ENCODE peak calls at places on chromosome 20, in seven cellular contexts. F, B, E, W, Z, G and O are unnamed samples.

GRCh38 chr20:58854638-58855471 is 2.3 kb downstream of the GNAS start:
- DNase-seq in F (no peak), B (peak; percentile 7), E (no peak), W (no peak), Z (no peak), G (no peak), O (no peak)

GRCh38 chr20:16563066-16563806 is 10.0 kb downstream of the KIF16B start:
- DNase-seq in F (no peak), B (no peak), E (no peak), W (no peak), Z (no peak), G (no peak), O (no peak)

GRCh38 chr20:26243731-26244130 is 547.1 kb upstream of the ZNF337 start:
- DNase-seq in F (no peak), B (no peak), E (no peak), W (no peak), Z (no peak), G (no peak), O (no peak)

GRCh38 chr20:51937780-51938179 is 135.5 kb upstream of the SALL4 start:
- DNase-seq in F (no peak), B (no peak), E (no peak), W (no peak), Z (no peak), G (no peak), O (no peak)

GRCh38 chr20:58875111-58875510 is 22.6 kb downstream of the GNAS start:
- DNase-seq in F (peak; percentile 37), B (no peak), E (no peak), W (no peak), Z (no peak), G (no peak), O (no peak)

GRCh38 chr20:48687097-48687800 is 140.6 kb downstream of the PREX1 start:
- DNase-seq in F (no peak), B (no peak), E (no peak), W (no peak), Z (no peak), G (no peak), O (no peak)

GRCh38 chr20:44079968-44080560 is 106.9 kb downstream of the JPH2 start:
- DNase-seq in F (no peak), B (no peak), E (no peak), W (no peak), Z (no peak), G (no peak), O (no peak)

GRCh38 chr20:1569417-1569861 is 11.9 kb upstream of the SIRPD start:
- DNase-seq in F (no peak), B (no peak), E (no peak), W (no peak), Z (no peak), G (peak; percentile 5), O (no peak)

GRCh38 chr20:56215115-56215514 is 33.4 kb upstream of the MC3R start:
- DNase-seq in F (no peak), B (no peak), E (no peak), W (no peak), Z (no peak), G (no peak), O (no peak)

GRCh38 chr20:13205402-13205801 is 15.7 kb upstream of the ISM1 start:
- DNase-seq in F (no peak), B (no peak), E (no peak), W (no peak), Z (no peak), G (no peak), O (no peak)

GRCh38 chr20:32476684-32477593 is 108.2 kb downstream of the NOL4L start:
- DNase-seq in F (no peak), B (no peak), E (no peak), W (no peak), Z (no peak), G (no peak), O (no peak)

GRCh38 chr20:44642203-44643153 is 9.0 kb downstream of the ADA start:
- DNase-seq in F (no peak), B (peak; percentile 75), E (peak; percentile 39), W (no peak), Z (peak; percentile 69), G (peak; percentile 86), O (no peak)

GRCh38 chr20:419556-420168 is 11.6 kb downstream of the RBCK1 start:
- DNase-seq in F (no peak), B (no peak), E (no peak), W (no peak), Z (no peak), G (no peak), O (no peak)

GRCh38 chr20:60254901-60255411 is 296.7 kb downstream of the CDH26 start:
- DNase-seq in F (no peak), B (no peak), E (no peak), W (no peak), Z (no peak), G (no peak), O (no peak)

GRCh38 chr20:34558320-34559202 is at the start of gene MAP1LC3A:
- DNase-seq in F (no peak), B (peak; percentile 88), E (peak; percentile 94), W (peak; percentile 63), Z (peak; percentile 90), G (peak; percentile 96), O (peak; percentile 37)

GRCh38 chr20:45813006-45813340 is 529 bp downstream of the UBE2C start:
- DNase-seq in F (no peak), B (no peak), E (no peak), W (no peak), Z (no peak), G (no peak), O (no peak)

GRCh38 chr20:45813489-45813888 is 1.0 kb downstream of the UBE2C start:
- DNase-seq in F (no peak), B (no peak), E (no peak), W (no peak), Z (no peak), G (no peak), O (no peak)

GRCh38 chr20:45816951-45817651 is 4.7 kb downstream of the UBE2C start:
- DNase-seq in F (no peak), B (no peak), E (no peak), W (no peak), Z (no peak), G (no peak), O (no peak)

GRCh38 chr20:45812157-45813005 is at the start of gene UBE2C:
- DNase-seq in F (peak; percentile 98), B (peak; percentile 91), E (peak; percentile 96), W (peak; percentile 100), Z (peak; percentile 99), G (peak; percentile 100), O (peak; percentile 98)

DNA sequence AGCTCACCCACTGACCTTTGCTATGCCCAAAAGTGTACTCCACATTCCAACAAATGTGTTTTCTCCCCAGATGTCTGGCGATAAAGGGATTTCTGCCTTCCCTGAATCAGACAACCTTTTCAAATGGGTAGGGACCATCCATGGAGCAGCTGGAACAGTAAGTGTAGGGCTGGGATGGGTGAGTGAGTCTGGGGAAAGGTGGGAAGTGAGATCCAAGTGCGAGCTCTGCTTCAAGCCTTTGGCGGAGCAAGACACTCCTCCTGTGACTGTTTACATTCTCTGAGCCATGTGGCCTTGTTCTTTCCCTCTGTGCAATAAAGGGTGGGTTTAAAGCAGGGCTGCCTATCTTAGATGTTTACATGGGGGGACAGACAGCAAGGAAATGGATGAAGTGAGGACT is 1.9 kb downstream of the UBE2C start:
- DNase-seq in F (no peak), B (no peak), E (no peak), W (no peak), Z (no peak), G (no peak), O (no peak)
- H3K4me3 ChIP-seq in F (no peak overlapping the region), B (peak overlapping the region; percentile 37), E (no peak overlapping the region), W (peak overlapping the region; percentile 61), Z (no peak overlapping the region), G (peak overlapping the region; percentile 96), O (no peak overlapping the region)

DNA sequence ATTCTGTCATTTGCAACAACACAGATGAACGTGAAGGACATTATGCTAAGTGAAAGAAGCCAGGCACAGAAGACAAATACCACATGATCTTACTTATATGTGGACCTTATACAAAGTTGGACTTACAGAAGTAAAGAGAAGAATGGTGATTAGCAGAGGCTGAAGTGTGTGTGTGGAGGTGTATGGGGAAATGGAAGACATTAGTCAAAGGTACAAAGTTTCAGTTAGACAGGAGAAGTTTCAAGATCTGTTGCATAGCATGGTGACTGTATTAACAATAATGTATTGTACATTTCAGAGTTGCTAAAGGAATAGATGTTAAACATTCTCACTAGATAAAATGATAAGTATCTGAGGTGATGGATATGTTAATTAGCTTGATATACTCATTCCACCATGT is 348.3 kb upstream of the PRND start:
- DNase-seq in F (no peak), B (no peak), E (no peak), W (no peak), Z (no peak), G (no peak), O (no peak)
- TF ChIP-seq CTCF in F (no peak), B (no peak), E (no peak), W (no peak), Z (no peak), G (no peak), O (no peak)

GRCh38 chr20:11920083-11920482 is 2.4 kb downstream of the BTBD3 start:
- DNase-seq in F (no peak), B (no peak), E (no peak), W (no peak), Z (no peak), G (no peak), O (no peak)

GRCh38 chr20:11919571-11919970 is 1.9 kb downstream of the BTBD3 start:
- DNase-seq in F (no peak), B (no peak), E (no peak), W (no peak), Z (no peak), G (no peak), O (no peak)

GRCh38 chr20:11917663-11918062 is at the start of gene BTBD3:
- DNase-seq in F (peak; percentile 62), B (no peak), E (no peak), W (no peak), Z (peak; percentile 30), G (no peak), O (no peak)

GRCh38 chr20:11919046-11919445 is 1.4 kb downstream of the BTBD3 start:
- DNase-seq in F (peak; percentile 62), B (no peak), E (no peak), W (no peak), Z (no peak), G (no peak), O (no peak)

DNA sequence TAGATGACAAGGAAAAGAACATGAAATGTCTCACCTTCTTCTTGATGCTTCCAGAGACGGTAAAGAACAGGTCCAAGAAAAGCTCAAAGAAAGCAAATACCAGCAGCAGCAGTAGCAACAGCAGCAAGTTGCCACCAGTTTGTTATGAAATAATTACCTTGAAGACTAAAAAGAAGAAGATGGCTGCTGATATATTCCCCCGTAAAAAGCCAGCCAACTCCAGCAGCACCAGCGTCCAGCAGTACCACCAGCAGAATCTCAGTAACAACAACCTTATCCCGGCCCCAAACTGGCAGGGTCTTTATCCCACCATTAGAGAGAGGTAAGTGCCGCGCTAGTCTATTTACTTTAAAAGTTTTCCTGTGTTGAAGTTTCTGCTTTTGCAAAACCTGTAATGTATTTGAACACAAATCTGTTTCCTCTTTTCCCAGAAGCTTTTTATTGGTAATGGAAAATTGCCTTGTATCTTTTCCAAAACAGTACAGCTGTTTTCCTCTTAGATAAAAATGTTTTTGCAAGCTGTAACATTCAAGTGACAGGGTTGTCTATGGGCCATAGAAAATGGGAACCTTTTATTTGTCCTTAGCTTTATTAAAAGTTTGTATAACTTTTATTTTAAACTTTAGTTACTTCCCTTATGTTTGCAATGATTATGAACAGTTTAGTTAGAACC is 723 bp downstream of the BTBD3 start:
- DNase-seq in F (no peak), B (no peak), E (no peak), W (no peak), Z (no peak), G (no peak), O (no peak)
- H3K4me3 ChIP-seq in F (peak overlapping the region; percentile 34), B (no peak overlapping the region), E (no peak overlapping the region), W (no peak overlapping the region), Z (no peak overlapping the region), G (no peak overlapping the region), O (no peak overlapping the region)

GRCh38 chr20:47020231-47020630 is 125.6 kb downstream of the EYA2 start:
- DNase-seq in F (no peak), B (no peak), E (no peak), W (no peak), Z (no peak), G (no peak), O (no peak)
- TF ChIP-seq CTCF in F (no peak), B (no peak), E (no peak), W (no peak), Z (no peak), G (no peak), O (no peak)